ENCODE peak calls at places on chromosomes 16 and 17, in five cellular contexts. U is breast epithelium, D is ovary, T is kidney, R is lower lobe of right lung. G is an unnamed sample.

GRCh38 chr17:41907185-41907556 is 11.6 kb downstream of the ACLY start:
- DNase-seq in U (no peak), D (no peak), T (no peak), R (no peak), G (no peak)

GRCh38 chr17:13962716-13963115 is 106.6 kb upstream of the COX10 start:
- DNase-seq in U (no peak), D (no peak), T (no peak), R (no peak), G (no peak)

GRCh38 chr17:32249475-32249874 is 16.2 kb upstream of the RHBDL3 start:
- DNase-seq in U (no peak), D (no peak), T (no peak), R (no peak), G (no peak)

GRCh38 chr17:4881761-4882555 is 17.4 kb upstream of the C17orf107 start:
- DNase-seq in U (peak; percentile 72), D (peak; percentile 67), T (no peak), R (peak; percentile 81), G (peak; percentile 69)

GRCh38 chr16:86661715-86662114 is 83.4 kb downstream of the FOXL1 start:
- DNase-seq in U (no peak), D (no peak), T (no peak), R (no peak), G (no peak)

GRCh38 chr17:19911033-19911432 is 43.3 kb upstream of the ULK2 start:
- DNase-seq in U (no peak), D (no peak), T (no peak), R (no peak), G (no peak)

GRCh38 chr16:87244646-87245197 is 72.5 kb downstream of the C16orf95 start:
- DNase-seq in U (no peak), D (no peak), T (no peak), R (no peak), G (no peak)

GRCh38 chr16:83481589-83481988 is 326.2 kb upstream of the HSBP1 start:
- DNase-seq in U (no peak), D (no peak), T (no peak), R (no peak), G (no peak)

GRCh38 chr16:80541306-80541694 is 507 bp downstream of the DYNLRB2 start:
- DNase-seq in U (no peak), D (no peak), T (no peak), R (no peak), G (no peak)

GRCh38 chr17:73419051-73419450 is 107.2 kb upstream of the CDC42EP4 start:
- DNase-seq in U (no peak), D (no peak), T (peak; percentile 49), R (peak; percentile 12), G (no peak)

GRCh38 chr16:21276090-21276489 is 2.0 kb downstream of the CRYM start:
- DNase-seq in U (no peak), D (no peak), T (no peak), R (no peak), G (no peak)

GRCh38 chr17:75152971-75153853 is 1.1 kb downstream of the JPT1 start:
- DNase-seq in U (no peak), D (no peak), T (no peak), R (no peak), G (peak; percentile 40)

GRCh38 chr17:73231363-73231762 is 30.3 kb downstream of the CPSF4L start:
- DNase-seq in U (no peak), D (no peak), T (no peak), R (no peak), G (no peak)

GRCh38 chr17:75925103-75925502 is 15.7 kb downstream of the FBF1 start:
- DNase-seq in U (no peak), D (no peak), T (no peak), R (no peak), G (no peak)

GRCh38 chr16:56615353-56615752 is 7.0 kb downstream of the MT2A start:
- DNase-seq in U (no peak), D (no peak), T (no peak), R (no peak), G (no peak)

GRCh38 chr17:50881182-50881581 is 15.0 kb upstream of the TOB1 start:
- DNase-seq in U (no peak), D (no peak), T (no peak), R (no peak), G (no peak)

GRCh38 chr17:39663688-39664580 is 1.2 kb upstream of the TCAP start:
- DNase-seq in U (no peak), D (no peak), T (peak; percentile 80), R (no peak), G (no peak)

GRCh38 chr16:57890752-57891111 is 80.2 kb downstream of the CNGB1 start:
- DNase-seq in U (no peak), D (no peak), T (no peak), R (no peak), G (no peak)

GRCh38 chr17:76949913-76950695 is 81.9 kb downstream of the MGAT5B start:
- DNase-seq in U (no peak), D (no peak), T (no peak), R (no peak), G (no peak)

GRCh38 chr17:79818026-79818758 is 21.0 kb downstream of the CBX4 start:
- DNase-seq in U (no peak), D (no peak), T (no peak), R (no peak), G (no peak)

GRCh38 chr17:14756469-14756868 is 455.6 kb downstream of the HS3ST3B1 start:
- DNase-seq in U (no peak), D (no peak), T (no peak), R (no peak), G (no peak)

GRCh38 chr16:3610698-3611144 is 685 bp downstream of the SLX4 start:
- DNase-seq in U (no peak), D (no peak), T (no peak), R (no peak), G (no peak)

GRCh38 chr16:78210305-78210704 is 110.9 kb downstream of the WWOX start:
- DNase-seq in U (no peak), D (no peak), T (no peak), R (no peak), G (no peak)

GRCh38 chr17:75753514-75754377 is 11.2 kb downstream of the GALK1 start:
- DNase-seq in U (no peak), D (peak; percentile 78), T (peak; percentile 92), R (peak; percentile 78), G (peak; percentile 70)

GRCh38 chr17:45345246-45345553 is 28.4 kb upstream of the MAP3K14 start:
- DNase-seq in U (peak; percentile 35), D (no peak), T (no peak), R (no peak), G (no peak)

GRCh38 chr16:81586976-81587625 is 142.5 kb downstream of the CMIP start:
- DNase-seq in U (peak; percentile 39), D (no peak), T (peak; percentile 52), R (no peak), G (no peak)

GRCh38 chr17:4895676-4896331 is 3.5 kb upstream of the C17orf107 start:
- DNase-seq in U (no peak), D (no peak), T (no peak), R (no peak), G (no peak)

GRCh38 chr17:66275651-66276050 is 26.8 kb upstream of the PRKCA start:
- DNase-seq in U (no peak), D (no peak), T (no peak), R (no peak), G (no peak)

GRCh38 chr17:38873646-38874380 is 4.0 kb downstream of the LASP1 start:
- DNase-seq in U (no peak), D (no peak), T (no peak), R (no peak), G (no peak)

GRCh38 chr16:87471278-87472141 is 21.3 kb downstream of the ZCCHC14 start:
- DNase-seq in U (no peak), D (no peak), T (no peak), R (no peak), G (no peak)

GRCh38 chr17:77644181-77644972 is 314.1 kb upstream of the TNRC6C start:
- DNase-seq in U (no peak), D (no peak), T (no peak), R (no peak), G (no peak)

GRCh38 chr17:79997004-79997673 is 38.5 kb downstream of the TBC1D16 start:
- DNase-seq in U (no peak), D (no peak), T (no peak), R (peak; percentile 73), G (no peak)

GRCh38 chr17:385195-385835 is 32.7 kb upstream of the RPH3AL start:
- DNase-seq in U (no peak), D (peak; percentile 59), T (peak; percentile 92), R (peak; percentile 63), G (no peak)

GRCh38 chr16:88541109-88541508 is 29.1 kb upstream of the ZC3H18 start:
- DNase-seq in U (no peak), D (no peak), T (no peak), R (no peak), G (no peak)
- H3K4me3 ChIP-seq in U (no peak overlapping the region), D (no peak overlapping the region), T (no peak overlapping the region), R (no peak overlapping the region), G (no peak overlapping the region)

GRCh38 chr17:61363601-61364462 is 35.8 kb upstream of the TBX2 start:
- DNase-seq in U (no peak), D (no peak), T (no peak), R (no peak), G (no peak)

GRCh38 chr17:61362396-61362795 is 37.2 kb upstream of the TBX2 start:
- DNase-seq in U (no peak), D (no peak), T (no peak), R (no peak), G (no peak)

GRCh38 chr17:61361084-61361483 is 38.6 kb upstream of the TBX2 start:
- DNase-seq in U (no peak), D (no peak), T (no peak), R (no peak), G (no peak)

GRCh38 chr17:61364463-61364846 is 35.2 kb upstream of the TBX2 start:
- DNase-seq in U (no peak), D (no peak), T (no peak), R (no peak), G (no peak)

GRCh38 chr17:61362852-61363600 is 36.6 kb upstream of the TBX2 start:
- DNase-seq in U (no peak), D (no peak), T (no peak), R (no peak), G (no peak)
- H3K4me3 ChIP-seq in U (no peak overlapping the region), D (no peak overlapping the region), T (no peak overlapping the region), R (no peak overlapping the region), G (no peak overlapping the region)

GRCh38 chr17:46910179-46910927 is 12.6 kb upstream of the GOSR2 start:
- DNase-seq in U (no peak), D (no peak), T (no peak), R (no peak), G (no peak)
- H3K4me3 ChIP-seq in U (no peak overlapping the region), D (no peak overlapping the region), T (no peak overlapping the region), R (no peak overlapping the region), G (no peak overlapping the region)

DNA sequence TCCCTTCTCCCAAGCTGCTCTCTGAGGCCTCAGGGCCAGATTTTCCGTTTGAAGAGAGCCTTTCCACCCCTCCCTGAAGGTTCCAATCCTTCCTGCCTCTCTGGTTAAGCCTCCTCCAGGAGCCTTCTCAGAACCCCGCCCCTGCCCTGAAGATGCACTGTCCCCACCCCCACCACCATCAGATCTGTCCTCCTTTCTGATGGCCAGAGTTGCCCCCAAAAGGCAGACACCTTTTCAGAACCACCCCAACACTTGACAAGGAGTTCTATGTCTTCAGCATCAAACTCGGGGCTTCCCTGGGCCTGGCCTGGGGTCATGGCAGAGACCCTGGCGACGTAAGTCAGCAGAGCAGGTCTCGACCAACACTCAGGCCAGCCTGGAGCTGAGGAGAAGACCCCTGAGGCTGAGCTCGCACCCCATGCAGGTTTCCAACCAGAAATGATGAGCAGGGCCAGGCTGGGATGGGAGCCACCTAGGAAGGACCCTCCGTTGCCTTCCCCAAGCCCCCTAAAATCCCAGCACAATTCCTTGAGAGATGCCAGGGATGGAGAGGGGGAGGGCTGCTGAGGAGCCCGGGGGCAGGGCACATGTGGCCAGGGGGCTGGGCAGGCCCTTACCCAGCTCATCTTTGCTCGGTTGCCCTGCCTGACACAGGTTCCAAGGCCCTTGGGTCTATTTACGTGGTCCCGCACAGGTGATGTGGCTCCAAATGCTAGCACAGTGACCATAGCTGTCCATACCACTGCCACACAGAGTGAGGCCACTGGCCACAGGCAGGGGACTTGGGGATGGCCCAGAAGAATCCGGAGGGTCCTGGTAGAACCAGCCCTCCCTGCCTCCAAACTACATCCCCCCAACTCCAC is 10.3 kb upstream of the PRR29 start:
- DNase-seq in U (no peak), D (no peak), T (peak; percentile 54), R (no peak), G (no peak)
- H3K4me3 ChIP-seq in U (no peak overlapping the region), D (no peak overlapping the region), T (no peak overlapping the region), R (no peak overlapping the region), G (no peak overlapping the region)

G was measured in dorsolateral prefrontal cortex.